ENCODE peak calls at places on chromosomes 12 and 14, in nine cellular contexts. X is stimulated activated CD4-positive, alpha-beta T cell treated with anti-CD3 and anti-CD28 coated beads, Interleukin-1b, Interleukin-23, amount 100 ng/mL, for 1 hour; Z is stimulated activated CD8-positive, alpha-beta memory T cell treated with anti-CD3 and anti-CD28 coated beads, Interleukin-4, amount 100 ng/mL, for 24 hours; C is IMR-90; Y is KBM-7; T is GM04504; O is C1 segment of cervical spinal cord; J is GM06990; M is HTR-8/SVneo. U is an unnamed sample.

GRCh38 chr12:120759591-120760348 is 34.1 kb downstream of the ACADS start:
- DNase-seq in X (no peak), Z (no peak), C (no peak), Y (no peak), T (no peak), O (no peak), J (no peak), M (no peak), U (no peak)

GRCh38 chr14:35300228-35300627 is 8.0 kb downstream of the PSMA6 start:
- DNase-seq in X (no peak), Z (no peak), C (no peak), Y (no peak), T (no peak), O (no peak), J (no peak), M (no peak), U (no peak)

GRCh38 chr14:30980980-30981379 is 44.5 kb upstream of the AP4S1 start:
- DNase-seq in X (no peak), Z (no peak), C (no peak), Y (no peak), T (no peak), O (no peak), J (no peak), M (no peak), U (no peak)

GRCh38 chr14:94570002-94570400 is 8.8 kb downstream of the SERPINA4 start:
- DNase-seq in X (no peak), Z (no peak), C (no peak), Y (no peak), T (no peak), O (no peak), J (no peak), M (no peak), U (no peak)

GRCh38 chr14:104898195-104898558 is 26.5 kb upstream of the PLD4 start:
- DNase-seq in X (no peak), Z (no peak), C (no peak), Y (no peak), T (no peak), O (no peak), J (no peak), M (no peak), U (no peak)

GRCh38 chr12:47218191-47218654 is 138.5 kb upstream of the AMIGO2 start:
- DNase-seq in X (no peak), Z (no peak), C (no peak), Y (no peak), T (no peak), O (no peak), J (no peak), M (no peak), U (no peak)

GRCh38 chr12:69007166-69007857 is 74.3 kb upstream of the CPM start:
- DNase-seq in X (no peak), Z (no peak), C (peak), Y (peak), T (peak), O (no peak), J (no peak), M (peak), U (no peak)

GRCh38 chr12:75087656-75088055 is 122.0 kb downstream of the KCNC2 start:
- DNase-seq in X (no peak), Z (no peak), C (no peak), Y (no peak), T (no peak), O (no peak), J (no peak), M (no peak), U (no peak)

GRCh38 chr14:74941676-74942097 is 13.7 kb downstream of the PGF start:
- DNase-seq in X (no peak), Z (peak), C (peak), Y (peak), T (no peak), O (peak), J (peak), M (no peak), U (peak)

GRCh38 chr12:104458645-104459555 is 2.2 kb downstream of the CHST11 start:
- DNase-seq in X (no peak), Z (no peak), C (no peak), Y (peak), T (no peak), O (no peak), J (peak), M (no peak), U (no peak)

GRCh38 chr12:90301734-90302133 is 593.1 kb upstream of the ATP2B1 start:
- DNase-seq in X (no peak), Z (no peak), C (no peak), Y (no peak), T (no peak), O (no peak), J (no peak), M (no peak), U (no peak)

GRCh38 chr14:67618617-67619063 is 1.1 kb upstream of the ARG2 start:
- DNase-seq in X (no peak), Z (no peak), C (peak), Y (peak), T (peak), O (no peak), J (peak), M (peak), U (peak)

GRCh38 chr14:88895116-88895515 is 70.7 kb downstream of the TTC8 start:
- DNase-seq in X (no peak), Z (no peak), C (peak), Y (no peak), T (peak), O (no peak), J (no peak), M (no peak), U (no peak)

GRCh38 chr12:89156862-89157262 is 195.4 kb downstream of the DUSP6 start:
- DNase-seq in X (no peak), Z (no peak), C (peak), Y (peak), T (peak), O (no peak), J (no peak), M (no peak), U (no peak)

GRCh38 chr12:118680361-118680963 is 300.9 kb upstream of the SRRM4 start:
- DNase-seq in X (no peak), Z (no peak), C (no peak), Y (peak), T (no peak), O (no peak), J (no peak), M (peak), U (no peak)

GRCh38 chr12:53798575-53798974 is 46.8 kb upstream of the CISTR start:
- DNase-seq in X (no peak), Z (no peak), C (no peak), Y (no peak), T (no peak), O (peak), J (no peak), M (no peak), U (peak)

GRCh38 chr14:34699873-34700621 is 14.3 kb downstream of the CFL2 start:
- DNase-seq in X (no peak), Z (no peak), C (peak), Y (no peak), T (peak), O (no peak), J (no peak), M (peak), U (no peak)

GRCh38 chr12:21065845-21066244 is 65.1 kb upstream of the SLCO1B1 start:
- DNase-seq in X (no peak), Z (no peak), C (no peak), Y (peak), T (no peak), O (no peak), J (no peak), M (no peak), U (no peak)

GRCh38 chr14:75279739-75280447 is 1.3 kb downstream of the FOS start:
- DNase-seq in X (no peak), Z (no peak), C (peak), Y (no peak), T (peak), O (peak), J (peak), M (no peak), U (no peak)

GRCh38 chr14:74514471-74514932 is 20.9 kb downstream of the ISCA2 start:
- DNase-seq in X (no peak), Z (no peak), C (peak), Y (peak), T (peak), O (peak), J (no peak), M (no peak), U (no peak)

GRCh38 chr14:37587438-37587837 is 7.6 kb downstream of the FOXA1 start:
- DNase-seq in X (no peak), Z (no peak), C (no peak), Y (no peak), T (no peak), O (no peak), J (no peak), M (no peak), U (no peak)

GRCh38 chr14:69941768-69942742 is 62.8 kb downstream of the SMOC1 start:
- DNase-seq in X (no peak), Z (no peak), C (no peak), Y (no peak), T (no peak), O (no peak), J (no peak), M (no peak), U (no peak)

GRCh38 chr14:99235578-99235977 is 36.4 kb downstream of the BCL11B start:
- DNase-seq in X (no peak), Z (no peak), C (no peak), Y (no peak), T (no peak), O (no peak), J (no peak), M (no peak), U (no peak)

GRCh38 chr14:23120405-23121251 is 1.6 kb upstream of the CEBPE start:
- DNase-seq in X (peak), Z (peak), C (peak), Y (peak), T (peak), O (peak), J (peak), M (peak), U (peak)

GRCh38 chr14:75829316-75829715 is 152.5 kb downstream of the TGFB3 start:
- DNase-seq in X (no peak), Z (no peak), C (no peak), Y (no peak), T (no peak), O (no peak), J (no peak), M (no peak), U (no peak)

GRCh38 chr14:65954915-65955314 is 531.3 kb upstream of the CCDC196 start:
- DNase-seq in X (no peak), Z (no peak), C (no peak), Y (no peak), T (no peak), O (no peak), J (no peak), M (no peak), U (no peak)

GRCh38 chr14:61589691-61590521 is 105.4 kb upstream of the HIF1A start:
- DNase-seq in X (no peak), Z (no peak), C (no peak), Y (no peak), T (no peak), O (no peak), J (peak), M (no peak), U (no peak)

GRCh38 chr12:132568301-132568700 is 42.1 kb downstream of the LRCOL1 start:
- DNase-seq in X (no peak), Z (no peak), C (no peak), Y (no peak), T (no peak), O (no peak), J (no peak), M (no peak), U (no peak)

GRCh38 chr12:59650594-59651229 is 54.9 kb downstream of the SLC16A7 start:
- DNase-seq in X (no peak), Z (no peak), C (peak), Y (no peak), T (no peak), O (no peak), J (no peak), M (no peak), U (no peak)

GRCh38 chr12:15306605-15307004 is 15.7 kb upstream of the PTPRO start:
- DNase-seq in X (no peak), Z (no peak), C (no peak), Y (no peak), T (no peak), O (no peak), J (no peak), M (no peak), U (no peak)

GRCh38 chr12:6323340-6323994 is 13.0 kb downstream of the PLEKHG6 start:
- DNase-seq in X (no peak), Z (no peak), C (peak), Y (peak), T (peak), O (peak), J (peak), M (peak), U (peak)

GRCh38 chr12:129704232-129704830 is 199.5 kb downstream of the TMEM132D start:
- DNase-seq in X (no peak), Z (no peak), C (no peak), Y (no peak), T (no peak), O (no peak), J (no peak), M (no peak), U (no peak)

GRCh38 chr14:53638966-53639365 is 317.7 kb downstream of the BMP4 start:
- DNase-seq in X (no peak), Z (no peak), C (peak), Y (no peak), T (no peak), O (no peak), J (no peak), M (no peak), U (no peak)

U was measured in GM10248.